ENCODE peak calls at places on chromosomes 13 and 19, in six cellular contexts. One of them, this sample, is unnamed.

GRCh38 chr19:748274-748598 is 2.7 kb upstream of the MISP start:
- DNase-seq in HFF-Myc: no peak
- DNase-seq in BE2C: no peak
- DNase-seq in cardiac fibroblast: no peak
- DNase-seq in omental fat pad: no peak
- DNase-seq in choroid plexus epithelial cell: no peak
- DNase-seq in this sample: no peak

GRCh38 chr19:1066748-1067340 is at the start of gene ARHGAP45:
- DNase-seq in HFF-Myc: no peak
- DNase-seq in BE2C: no peak
- DNase-seq in cardiac fibroblast: no peak
- DNase-seq in omental fat pad: no peak
- DNase-seq in choroid plexus epithelial cell: no peak
- DNase-seq in this sample: no peak

GRCh38 chr13:76455960-76456359 is 430.2 kb downstream of the KCTD12 start:
- DNase-seq in HFF-Myc: peak
- DNase-seq in BE2C: no peak
- DNase-seq in cardiac fibroblast: peak
- DNase-seq in omental fat pad: no peak
- DNase-seq in choroid plexus epithelial cell: peak
- DNase-seq in this sample: no peak

GRCh38 chr13:93243375-93244063 is 16.9 kb downstream of the GPC6 start:
- DNase-seq in HFF-Myc: no peak
- DNase-seq in BE2C: no peak
- DNase-seq in cardiac fibroblast: no peak
- DNase-seq in omental fat pad: no peak
- DNase-seq in choroid plexus epithelial cell: peak
- DNase-seq in this sample: no peak

GRCh38 chr13:24894277-24894971 is 130.5 kb downstream of the RNF17 start:
- DNase-seq in HFF-Myc: no peak
- DNase-seq in BE2C: no peak
- DNase-seq in cardiac fibroblast: no peak
- DNase-seq in omental fat pad: no peak
- DNase-seq in choroid plexus epithelial cell: no peak
- DNase-seq in this sample: no peak

GRCh38 chr13:30308548-30308947 is 1.2 kb upstream of the KATNAL1 start:
- DNase-seq in HFF-Myc: no peak
- DNase-seq in BE2C: no peak
- DNase-seq in cardiac fibroblast: peak
- DNase-seq in omental fat pad: no peak
- DNase-seq in choroid plexus epithelial cell: peak
- DNase-seq in this sample: no peak

GRCh38 chr13:21344662-21345176 is 114.4 kb downstream of the ZDHHC20 start:
- DNase-seq in HFF-Myc: no peak
- DNase-seq in BE2C: no peak
- DNase-seq in cardiac fibroblast: no peak
- DNase-seq in omental fat pad: no peak
- DNase-seq in choroid plexus epithelial cell: no peak
- DNase-seq in this sample: no peak

GRCh38 chr19:7658219-7658686 is 10.6 kb upstream of the RETN start:
- DNase-seq in HFF-Myc: no peak
- DNase-seq in BE2C: no peak
- DNase-seq in cardiac fibroblast: no peak
- DNase-seq in omental fat pad: no peak
- DNase-seq in choroid plexus epithelial cell: no peak
- DNase-seq in this sample: no peak

GRCh38 chr19:15248648-15249559 is 16.7 kb upstream of the EPHX3 start:
- DNase-seq in HFF-Myc: no peak
- DNase-seq in BE2C: no peak
- DNase-seq in cardiac fibroblast: peak
- DNase-seq in omental fat pad: no peak
- DNase-seq in choroid plexus epithelial cell: peak
- DNase-seq in this sample: no peak

GRCh38 chr19:3672993-3673392 is 27.3 kb downstream of the PIP5K1C start:
- DNase-seq in HFF-Myc: no peak
- DNase-seq in BE2C: no peak
- DNase-seq in cardiac fibroblast: no peak
- DNase-seq in omental fat pad: no peak
- DNase-seq in choroid plexus epithelial cell: no peak
- DNase-seq in this sample: no peak

GRCh38 chr19:50697414-50698124 is 22.0 kb downstream of the SHANK1 start:
- DNase-seq in HFF-Myc: no peak
- DNase-seq in BE2C: no peak
- DNase-seq in cardiac fibroblast: no peak
- DNase-seq in omental fat pad: no peak
- DNase-seq in choroid plexus epithelial cell: no peak
- DNase-seq in this sample: no peak

GRCh38 chr13:106523566-106523965 is 11.9 kb downstream of the EFNB2 start:
- DNase-seq in HFF-Myc: no peak
- DNase-seq in BE2C: peak
- DNase-seq in cardiac fibroblast: no peak
- DNase-seq in omental fat pad: no peak
- DNase-seq in choroid plexus epithelial cell: no peak
- DNase-seq in this sample: no peak

GRCh38 chr19:1671716-1672037 is 19.3 kb upstream of the TCF3 start:
- DNase-seq in HFF-Myc: no peak
- DNase-seq in BE2C: peak
- DNase-seq in cardiac fibroblast: no peak
- DNase-seq in omental fat pad: no peak
- DNase-seq in choroid plexus epithelial cell: no peak
- DNase-seq in this sample: no peak

GRCh38 chr19:43481701-43482100 is 16.3 kb upstream of the LYPD3 start:
- DNase-seq in HFF-Myc: no peak
- DNase-seq in BE2C: no peak
- DNase-seq in cardiac fibroblast: no peak
- DNase-seq in omental fat pad: no peak
- DNase-seq in choroid plexus epithelial cell: no peak
- DNase-seq in this sample: no peak

GRCh38 chr13:51534075-51534817 is 50.0 kb upstream of the WDFY2 start:
- DNase-seq in HFF-Myc: no peak
- DNase-seq in BE2C: no peak
- DNase-seq in cardiac fibroblast: peak
- DNase-seq in omental fat pad: no peak
- DNase-seq in choroid plexus epithelial cell: no peak
- DNase-seq in this sample: no peak

GRCh38 chr13:27043013-27043412 is 128.6 kb downstream of the USP12 start:
- DNase-seq in HFF-Myc: peak
- DNase-seq in BE2C: peak
- DNase-seq in cardiac fibroblast: peak
- DNase-seq in omental fat pad: no peak
- DNase-seq in choroid plexus epithelial cell: peak
- DNase-seq in this sample: no peak

GRCh38 chr13:104246955-104247354 is 1180.7 kb upstream of the SLC10A2 start:
- DNase-seq in HFF-Myc: no peak
- DNase-seq in BE2C: no peak
- DNase-seq in cardiac fibroblast: no peak
- DNase-seq in omental fat pad: no peak
- DNase-seq in choroid plexus epithelial cell: no peak
- DNase-seq in this sample: no peak

GRCh38 chr13:65966991-65967451 is 1263.1 kb downstream of the PCDH9 start:
- DNase-seq in HFF-Myc: peak
- DNase-seq in BE2C: peak
- DNase-seq in cardiac fibroblast: peak
- DNase-seq in omental fat pad: no peak
- DNase-seq in choroid plexus epithelial cell: peak
- DNase-seq in this sample: no peak

GRCh38 chr13:95262837-95263381 is 38.3 kb downstream of the ABCC4 start:
- DNase-seq in HFF-Myc: no peak
- DNase-seq in BE2C: no peak
- DNase-seq in cardiac fibroblast: no peak
- DNase-seq in omental fat pad: no peak
- DNase-seq in choroid plexus epithelial cell: no peak
- DNase-seq in this sample: no peak

GRCh38 chr19:1154731-1155351 is 19.2 kb downstream of the SBNO2 start:
- DNase-seq in HFF-Myc: no peak
- DNase-seq in BE2C: peak
- DNase-seq in cardiac fibroblast: peak
- DNase-seq in omental fat pad: peak
- DNase-seq in choroid plexus epithelial cell: peak
- DNase-seq in this sample: no peak

GRCh38 chr19:28960586-28960985 is 252.4 kb downstream of the UQCRFS1 start:
- DNase-seq in HFF-Myc: no peak
- DNase-seq in BE2C: no peak
- DNase-seq in cardiac fibroblast: no peak
- DNase-seq in omental fat pad: no peak
- DNase-seq in choroid plexus epithelial cell: no peak
- DNase-seq in this sample: no peak

GRCh38 chr13:26377038-26377437 is 123.1 kb downstream of the CDK8 start:
- DNase-seq in HFF-Myc: no peak
- DNase-seq in BE2C: peak
- DNase-seq in cardiac fibroblast: peak
- DNase-seq in omental fat pad: no peak
- DNase-seq in choroid plexus epithelial cell: peak
- DNase-seq in this sample: no peak

GRCh38 chr19:30004403-30004802 is 62.4 kb downstream of the URI1 start:
- DNase-seq in HFF-Myc: no peak
- DNase-seq in BE2C: no peak
- DNase-seq in cardiac fibroblast: no peak
- DNase-seq in omental fat pad: no peak
- DNase-seq in choroid plexus epithelial cell: no peak
- DNase-seq in this sample: no peak

GRCh38 chr13:93147293-93147645 is 79.3 kb upstream of the GPC6 start:
- DNase-seq in HFF-Myc: no peak
- DNase-seq in BE2C: no peak
- DNase-seq in cardiac fibroblast: no peak
- DNase-seq in omental fat pad: no peak
- DNase-seq in choroid plexus epithelial cell: peak
- DNase-seq in this sample: no peak

GRCh38 chr19:18306209-18306902 is 16.5 kb downstream of the LSM4 start:
- DNase-seq in HFF-Myc: no peak
- DNase-seq in BE2C: no peak
- DNase-seq in cardiac fibroblast: no peak
- DNase-seq in omental fat pad: no peak
- DNase-seq in choroid plexus epithelial cell: no peak
- DNase-seq in this sample: no peak

GRCh38 chr13:66803013-66803739 is 427.0 kb downstream of the PCDH9 start:
- DNase-seq in HFF-Myc: no peak
- DNase-seq in BE2C: peak
- DNase-seq in cardiac fibroblast: no peak
- DNase-seq in omental fat pad: no peak
- DNase-seq in choroid plexus epithelial cell: no peak
- DNase-seq in this sample: no peak

GRCh38 chr13:85408415-85408814 is 390.8 kb downstream of the SLITRK6 start:
- DNase-seq in HFF-Myc: no peak
- DNase-seq in BE2C: no peak
- DNase-seq in cardiac fibroblast: no peak
- DNase-seq in omental fat pad: no peak
- DNase-seq in choroid plexus epithelial cell: no peak
- DNase-seq in this sample: no peak

GRCh38 chr13:78593652-78594494 is 9.5 kb downstream of the POU4F1 start:
- DNase-seq in HFF-Myc: no peak
- DNase-seq in BE2C: no peak
- DNase-seq in cardiac fibroblast: no peak
- DNase-seq in omental fat pad: no peak
- DNase-seq in choroid plexus epithelial cell: no peak
- DNase-seq in this sample: no peak

GRCh38 chr13:31790992-31791391 is 51.7 kb downstream of the RXFP2 start:
- DNase-seq in HFF-Myc: peak
- DNase-seq in BE2C: no peak
- DNase-seq in cardiac fibroblast: no peak
- DNase-seq in omental fat pad: no peak
- DNase-seq in choroid plexus epithelial cell: no peak
- DNase-seq in this sample: no peak

DNA sequence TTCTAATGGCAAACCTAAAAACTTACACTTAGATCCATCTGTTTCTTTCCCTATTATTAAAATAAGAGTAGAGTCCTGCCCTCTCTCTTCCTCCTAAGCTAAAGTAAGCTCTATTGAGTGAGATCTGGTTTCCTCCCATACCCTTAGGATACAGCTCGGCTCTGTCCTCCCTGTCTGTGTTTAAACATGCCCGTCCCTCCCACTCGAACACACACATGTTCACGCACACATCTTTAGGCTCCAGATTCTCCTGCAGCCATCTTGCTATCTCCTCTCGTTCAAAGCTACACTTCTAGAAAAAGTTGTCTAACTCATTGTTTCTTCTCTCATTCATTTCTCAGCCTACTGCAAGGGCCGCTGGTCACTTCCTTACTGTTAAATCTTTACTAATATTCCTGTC is 15.1 kb upstream of the CEBPG start:
- DNase-seq in HFF-Myc: no peak
- DNase-seq in BE2C: no peak
- DNase-seq in cardiac fibroblast: no peak
- DNase-seq in omental fat pad: no peak
- DNase-seq in choroid plexus epithelial cell: no peak
- DNase-seq in this sample: no peak
- TF ChIP-seq CTCF in HFF-Myc: no peak
- TF ChIP-seq CTCF in BE2C: no peak
- TF ChIP-seq CTCF in cardiac fibroblast: no peak
- TF ChIP-seq CTCF in omental fat pad: no peak
- TF ChIP-seq CTCF in choroid plexus epithelial cell: no peak
- TF ChIP-seq CTCF in this sample: no peak

GRCh38 chr19:54189020-54189667 is at the start of gene MBOAT7:
- DNase-seq in HFF-Myc: no peak
- DNase-seq in BE2C: no peak
- DNase-seq in cardiac fibroblast: no peak
- DNase-seq in omental fat pad: no peak
- DNase-seq in choroid plexus epithelial cell: no peak
- DNase-seq in this sample: peak
- TF ChIP-seq CTCF in HFF-Myc: no peak
- TF ChIP-seq CTCF in BE2C: no peak
- TF ChIP-seq CTCF in cardiac fibroblast: no peak
- TF ChIP-seq CTCF in omental fat pad: no peak
- TF ChIP-seq CTCF in choroid plexus epithelial cell: no peak
- TF ChIP-seq CTCF in this sample: peak

GRCh38 chr19:48872182-48872883 is at the start of gene PPP1R15A:
- DNase-seq in HFF-Myc: peak
- DNase-seq in BE2C: peak
- DNase-seq in cardiac fibroblast: peak
- DNase-seq in omental fat pad: peak
- DNase-seq in choroid plexus epithelial cell: peak
- DNase-seq in this sample: peak

GRCh38 chr19:48873476-48874308 is 1.5 kb downstream of the PPP1R15A start:
- DNase-seq in HFF-Myc: no peak
- DNase-seq in BE2C: peak
- DNase-seq in cardiac fibroblast: no peak
- DNase-seq in omental fat pad: no peak
- DNase-seq in choroid plexus epithelial cell: peak
- DNase-seq in this sample: no peak

GRCh38 chr19:48870048-48870447 is 1.6 kb upstream of the PLEKHA4 start:
- DNase-seq in HFF-Myc: no peak
- DNase-seq in BE2C: no peak
- DNase-seq in cardiac fibroblast: no peak
- DNase-seq in omental fat pad: no peak
- DNase-seq in choroid plexus epithelial cell: no peak
- DNase-seq in this sample: no peak

GRCh38 chr19:48874309-48875135 is 2.3 kb downstream of the PPP1R15A start:
- DNase-seq in HFF-Myc: no peak
- DNase-seq in BE2C: peak
- DNase-seq in cardiac fibroblast: peak
- DNase-seq in omental fat pad: no peak
- DNase-seq in choroid plexus epithelial cell: peak
- DNase-seq in this sample: no peak

GRCh38 chr19:48872884-48873475 is 759 bp downstream of the PPP1R15A start:
- DNase-seq in HFF-Myc: peak
- DNase-seq in BE2C: peak
- DNase-seq in cardiac fibroblast: peak
- DNase-seq in omental fat pad: peak
- DNase-seq in choroid plexus epithelial cell: peak
- DNase-seq in this sample: no peak
- TF ChIP-seq CTCF in HFF-Myc: no peak
- TF ChIP-seq CTCF in BE2C: no peak
- TF ChIP-seq CTCF in cardiac fibroblast: no peak
- TF ChIP-seq CTCF in omental fat pad: no peak
- TF ChIP-seq CTCF in choroid plexus epithelial cell: no peak
- TF ChIP-seq CTCF in this sample: no peak

GRCh38 chr19:45828945-45829344 is 13.8 kb upstream of the RSPH6A start:
- DNase-seq in HFF-Myc: no peak
- DNase-seq in BE2C: no peak
- DNase-seq in cardiac fibroblast: no peak
- DNase-seq in omental fat pad: no peak
- DNase-seq in choroid plexus epithelial cell: no peak
- DNase-seq in this sample: no peak
- TF ChIP-seq CTCF in HFF-Myc: no peak
- TF ChIP-seq CTCF in BE2C: no peak
- TF ChIP-seq CTCF in cardiac fibroblast: no peak
- TF ChIP-seq CTCF in omental fat pad: no peak
- TF ChIP-seq CTCF in choroid plexus epithelial cell: no peak
- TF ChIP-seq CTCF in this sample: no peak

This sample was measured in D721Med.